ENCODE peak calls at places on chromosomes 13 and 19, in seven cellular contexts. V is heart right ventricle; T is progenitor cell of endocrine pancreas; B is activated naive CD4-positive, alpha-beta T cell; J is ELR; D is amygdala; P is upper lobe of left lung. M is an unnamed sample.

GRCh38 chr13:63481334-63481733 is 2065.7 kb upstream of the PCDH20 start:
- DNase-seq in V (no peak), T (no peak), B (no peak), J (no peak), D (no peak), P (no peak), M (no peak)

GRCh38 chr13:42377640-42378382 is 105.9 kb downstream of the AKAP11 start:
- DNase-seq in V (no peak), T (no peak), B (no peak), J (no peak), D (no peak), P (no peak), M (peak)

GRCh38 chr19:1373534-1374249 is 10.0 kb upstream of the NDUFS7 start:
- DNase-seq in V (peak), T (no peak), B (no peak), J (no peak), D (peak), P (no peak), M (no peak)

GRCh38 chr19:6480843-6481415 is 658 bp downstream of the DENND1C start:
- DNase-seq in V (no peak), T (no peak), B (no peak), J (no peak), D (no peak), P (no peak), M (no peak)

GRCh38 chr13:55062662-55063061 is 2034.0 kb downstream of the OLFM4 start:
- DNase-seq in V (no peak), T (no peak), B (no peak), J (no peak), D (no peak), P (no peak), M (no peak)

GRCh38 chr19:34124828-34125227 is 47.5 kb upstream of the LSM14A start:
- DNase-seq in V (no peak), T (no peak), B (no peak), J (no peak), D (no peak), P (no peak), M (no peak)

GRCh38 chr13:114260818-114261217 is 20.6 kb upstream of the UPF3A start:
- DNase-seq in V (no peak), T (no peak), B (no peak), J (no peak), D (no peak), P (no peak), M (no peak)

GRCh38 chr13:31476753-31477152 is 262.6 kb upstream of the RXFP2 start:
- DNase-seq in V (no peak), T (no peak), B (no peak), J (peak), D (no peak), P (no peak), M (no peak)

GRCh38 chr13:106089251-106089940 is 446.1 kb downstream of the EFNB2 start:
- DNase-seq in V (no peak), T (no peak), B (no peak), J (no peak), D (no peak), P (no peak), M (no peak)

M was measured in CD4-positive, CD25-positive, alpha-beta regulatory T cell.